ENCODE peak calls at places on chromosomes 11 and 22, in four cellular contexts. Y, E, J and H are unnamed samples. For H3K4me1, the result is how much of the 10 kb centered on the place peaks cover.

GRCh38 chr11:112113539-112114457 is 27.1 kb downstream of the SDHD start:
- DNase-seq in Y (no peak), E (no peak), J (no peak), H (no peak)

GRCh38 chr11:62395885-62396778 is 22.7 kb upstream of the SCGB1A1 start:
- DNase-seq in Y (no peak), E (no peak), J (no peak), H (no peak)

GRCh38 chr11:59188954-59189353 is 17.0 kb downstream of the DTX4 start:
- DNase-seq in Y (no peak), E (no peak), J (no peak), H (no peak)

GRCh38 chr22:43838161-43838560 is 24.2 kb downstream of the SULT4A1 start:
- DNase-seq in Y (no peak), E (no peak), J (no peak), H (no peak)

GRCh38 chr22:48705917-48706605 is 1121.6 kb downstream of the BRD1 start:
- DNase-seq in Y (no peak), E (no peak), J (no peak), H (no peak)

GRCh38 chr11:13119361-13119760 is 110.2 kb downstream of the RASSF10 start:
- DNase-seq in Y (no peak), E (no peak), J (no peak), H (no peak)

GRCh38 chr11:67548555-67549110 is 25.4 kb upstream of the CABP2 start:
- DNase-seq in Y (no peak), E (no peak), J (no peak), H (no peak)

GRCh38 chr22:20465759-20466077 is 28.1 kb upstream of the SCARF2 start:
- DNase-seq in Y (no peak), E (no peak), J (no peak), H (no peak)

GRCh38 chr11:122440783-122441701 is 214.5 kb upstream of the UBASH3B start:
- DNase-seq in Y (peak), E (peak), J (no peak), H (peak)

GRCh38 chr22:49928571-49929552 is 10.4 kb downstream of the CRELD2 start:
- DNase-seq in Y (no peak), E (no peak), J (no peak), H (no peak)

GRCh38 chr11:59403546-59403945 is 22.7 kb downstream of the OR5A2 start:
- DNase-seq in Y (no peak), E (no peak), J (no peak), H (no peak)

GRCh38 chr11:34988294-34989255 is 72.2 kb downstream of the PDHX start:
- DNase-seq in Y (no peak), E (no peak), J (no peak), H (no peak)

GRCh38 chr22:35564975-35565867 is 24.6 kb downstream of the RASD2 start:
- DNase-seq in Y (no peak), E (no peak), J (no peak), H (no peak)

GRCh38 chr22:45328822-45329535 is 19.2 kb downstream of the FAM118A start:
- DNase-seq in Y (no peak), E (no peak), J (no peak), H (no peak)

GRCh38 chr11:61922539-61922938 is 5.2 kb upstream of the RAB3IL1 start:
- DNase-seq in Y (no peak), E (peak), J (no peak), H (no peak)

GRCh38 chr22:24379536-24379935 is 47.9 kb upstream of the ADORA2A start:
- DNase-seq in Y (no peak), E (no peak), J (no peak), H (no peak)

GRCh38 chr22:19022755-19023154 is 86.7 kb upstream of the PRODH start:
- DNase-seq in Y (no peak), E (no peak), J (no peak), H (no peak)

GRCh38 chr11:128424867-128425285 is 162.5 kb downstream of the ETS1 start:
- DNase-seq in Y (no peak), E (no peak), J (no peak), H (peak)

GRCh38 chr11:75345455-75346224 is 5.8 kb downstream of the ARRB1 start:
- DNase-seq in Y (no peak), E (no peak), J (no peak), H (no peak)

GRCh38 chr22:26589367-26589844 is 526 bp downstream of the TPST2 start:
- DNase-seq in Y (no peak), E (peak), J (peak), H (peak)

GRCh38 chr22:49719046-49719445 is 108.6 kb downstream of the BRD1 start:
- DNase-seq in Y (no peak), E (no peak), J (no peak), H (peak)

GRCh38 chr11:103295704-103296103 is 186.5 kb downstream of the DYNC2H1 start:
- DNase-seq in Y (no peak), E (no peak), J (no peak), H (peak)

GRCh38 chr22:41286639-41287091 is 678 bp upstream of the RANGAP1 start:
- DNase-seq in Y (no peak), E (no peak), J (peak), H (no peak)

GRCh38 chr11:83159901-83160865 is 3.3 kb downstream of the PCF11 start:
- DNase-seq in Y (no peak), E (no peak), J (no peak), H (no peak)

GRCh38 chr11:43693731-43694130 is 13.2 kb downstream of the HSD17B12 start:
- DNase-seq in Y (no peak), E (no peak), J (no peak), H (no peak)

GRCh38 chr11:43693069-43693468 is 12.5 kb downstream of the HSD17B12 start:
- DNase-seq in Y (no peak), E (no peak), J (no peak), H (no peak)

GRCh38 chr11:43691332-43691731 is 10.8 kb downstream of the HSD17B12 start:
- DNase-seq in Y (no peak), E (no peak), J (no peak), H (no peak)

GRCh38 chr11:43690929-43691328 is 10.4 kb downstream of the HSD17B12 start:
- DNase-seq in Y (no peak), E (no peak), J (no peak), H (no peak)

GRCh38 chr11:43691806-43692205 is 11.3 kb downstream of the HSD17B12 start:
- DNase-seq in Y (no peak), E (no peak), J (no peak), H (no peak)
- H3K4me1 ChIP-seq in Y (under half), E (under half), J (under half), H (under half)

DNA sequence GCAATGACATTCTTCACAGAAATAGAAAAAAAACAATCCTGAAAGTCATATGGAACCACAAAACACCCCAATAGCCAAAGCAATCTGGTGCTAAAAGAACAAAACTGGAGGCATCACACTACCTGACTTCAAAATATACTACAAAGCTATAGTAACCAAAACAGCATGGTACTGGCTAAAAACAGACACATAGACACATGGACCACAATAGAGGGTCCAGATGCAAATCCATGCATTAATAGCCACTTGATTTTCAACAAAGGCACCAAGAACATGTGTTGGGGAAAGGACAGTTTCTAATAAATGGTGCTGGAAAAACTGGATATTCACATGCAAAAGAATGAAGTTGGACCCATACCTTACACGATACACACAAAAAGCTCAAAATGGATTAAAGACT is 27.9 kb upstream of the SMIM38 start:
- DNase-seq in Y (no peak), E (no peak), J (no peak), H (no peak)
- H3K4me1 ChIP-seq in Y (under half), E (under half), J (under half), H (under half)

DNA sequence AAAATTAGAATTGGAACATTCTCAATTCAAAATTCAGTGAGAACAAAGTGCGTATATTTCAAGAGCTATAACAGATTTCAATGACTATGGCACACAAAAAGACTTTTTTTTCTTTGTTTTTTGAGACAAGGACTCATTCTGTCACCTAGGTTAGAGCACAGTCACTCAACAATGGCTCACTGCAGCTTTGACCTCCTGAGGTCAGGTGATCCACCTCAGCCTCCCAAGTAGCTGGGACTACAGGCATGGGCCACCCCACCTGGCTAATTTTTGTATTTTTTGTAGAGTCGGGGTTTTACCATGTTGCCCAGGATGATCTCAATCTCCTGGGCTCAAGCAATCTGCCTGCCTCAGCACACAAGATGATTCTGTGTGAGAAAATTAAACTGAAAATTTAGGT is 51.5 kb downstream of the PIK3C2A start:
- DNase-seq in Y (no peak), E (no peak), J (no peak), H (no peak)
- H3K4me1 ChIP-seq in Y (under half), E (under half), J (under half), H (under half)

GRCh38 chr22:31948002-31948401 is 3.7 kb downstream of the YWHAH start:
- DNase-seq in Y (no peak), E (no peak), J (no peak), H (no peak)
- H3K4me1 ChIP-seq in Y (under half), E (under half), J (under half), H (under half)

DNA sequence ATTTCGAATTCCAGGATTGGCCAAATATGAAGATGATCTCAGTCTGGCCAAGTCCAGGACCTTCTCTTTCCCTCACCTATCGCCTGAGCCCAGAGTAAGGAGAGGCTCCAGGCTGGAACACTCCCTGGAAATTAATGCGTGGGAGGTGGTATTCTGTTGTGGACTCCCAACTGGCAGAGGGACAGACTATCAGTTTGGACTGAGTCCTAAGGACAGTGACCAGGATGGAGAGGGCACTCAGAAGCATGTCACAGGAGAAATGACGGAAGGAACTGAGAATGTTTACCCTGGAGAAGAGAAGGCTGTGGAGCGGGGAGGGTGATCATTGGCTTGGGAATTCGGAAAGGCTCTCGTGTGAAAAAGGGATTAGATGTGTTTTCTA is 84.4 kb downstream of the RPL27A start:
- DNase-seq in Y (no peak), E (no peak), J (no peak), H (no peak)
- H3K4me1 ChIP-seq in Y (under half), E (under half), J (under half), H (half or more)

GRCh38 chr11:1041471-1041870 is 5.0 kb upstream of the MUC6 start:
- DNase-seq in Y (no peak), E (no peak), J (no peak), H (no peak)

GRCh38 chr11:1041936-1042608 is 5.6 kb upstream of the MUC6 start:
- DNase-seq in Y (no peak), E (no peak), J (no peak), H (no peak)

GRCh38 chr11:1040428-1041148 is 4.1 kb upstream of the MUC6 start:
- DNase-seq in Y (no peak), E (no peak), J (no peak), H (no peak)

GRCh38 chr11:1039481-1040427 is 3.2 kb upstream of the MUC6 start:
- DNase-seq in Y (no peak), E (no peak), J (no peak), H (peak)

GRCh38 chr11:1041149-1041467 is 4.6 kb upstream of the MUC6 start:
- DNase-seq in Y (no peak), E (no peak), J (no peak), H (no peak)
- H3K4me1 ChIP-seq in Y (under half), E (under half), J (under half), H (under half)